ENCODE peak calls at places on chromosomes 16 and 17, in ten cellular contexts. Q is neuronal stem cell; C is activated gamma-delta T cell treated with anti-CD3 and anti-CD28 coated beads, Interleukin-2, amount 50 U/mL, for 16 hours; G is head of caudate nucleus; P is AG20443; O is HuH-7.5; F is cardiac septum; U is GM23338; T is activated naive CD4-positive, alpha-beta T cell treated with anti-CD3 and anti-CD28 coated beads for 36 hours; A is stimulated activated CD4-positive, alpha-beta T cell treated with anti-CD3 and anti-CD28 coated beads, Interleukin-15, amount 100 ng/mL, for 1 hour. Z is an unnamed sample.
A peak's percentile ranks its signal among the peaks of the same experiment; 100 is the strongest.

GRCh38 chr16:86580063-86580797 is 1.9 kb downstream of the FOXL1 start:
- DNase-seq in F (no peak), A (no peak), U (no peak), T (no peak), C (no peak), O (no peak), P (no peak), G (no peak), Q (no peak), Z (no peak)

GRCh38 chr16:16163571-16163970 is 59.7 kb downstream of the ABCC6 start:
- DNase-seq in P (no peak), F (no peak), A (no peak), U (no peak), T (no peak), Q (no peak), O (no peak), C (no peak), G (peak; percentile 42), Z (no peak)

GRCh38 chr16:75256059-75256870 is 4.8 kb upstream of the BCAR1 start:
- DNase-seq in F (no peak), C (no peak), U (peak; percentile 67), P (no peak), Q (no peak), T (no peak), O (no peak), A (no peak), G (no peak), Z (no peak)

GRCh38 chr17:63786961-63787711 is 13.2 kb downstream of the DDX42 start:
- DNase-seq in G (no peak), A (no peak), F (no peak), O (no peak), Q (no peak), T (no peak), P (no peak), U (no peak), C (no peak), Z (no peak)

GRCh38 chr17:3982113-3982512 is 17.9 kb upstream of the ATP2A3 start:
- DNase-seq in Q (no peak), U (no peak), A (no peak), F (no peak), C (no peak), O (no peak), P (no peak), T (no peak), G (no peak), Z (no peak)

GRCh38 chr16:3909791-3910583 is 29.5 kb upstream of the CREBBP start:
- DNase-seq in A (no peak), T (no peak), Q (no peak), O (no peak), P (no peak), C (no peak), U (peak; percentile 29), F (no peak), G (no peak), Z (no peak)

GRCh38 chr17:51461578-51462004 is 201.2 kb downstream of the UTP18 start:
- DNase-seq in F (no peak), C (no peak), G (peak; percentile 70), T (peak; percentile 76), P (peak; percentile 88), U (peak; percentile 90), Q (peak; percentile 35), O (peak; percentile 34), A (no peak), Z (peak; percentile 80)

GRCh38 chr17:28871056-28871579 is 16.3 kb downstream of the ERAL1 start:
- DNase-seq in C (no peak), T (peak; percentile 85), F (no peak), G (no peak), Q (no peak), O (no peak), P (no peak), U (no peak), A (no peak), Z (no peak)

GRCh38 chr16:81928975-81929374 is 82.3 kb downstream of the SDR42E1 start:
- DNase-seq in Q (no peak), G (no peak), C (no peak), F (no peak), U (peak; percentile 13), O (no peak), P (no peak), A (no peak), T (peak; percentile 21), Z (no peak)

GRCh38 chr16:642189-643049 is 791 bp downstream of the MCRIP2 start:
- DNase-seq in C (no peak), P (peak; percentile 45), Q (no peak), F (no peak), G (peak; percentile 58), A (no peak), U (peak; percentile 63), O (peak; percentile 83), T (peak; percentile 22), Z (no peak)

GRCh38 chr17:7579001-7579838 is at the start of gene CD68:
- DNase-seq in F (no peak), O (no peak), A (no peak), P (peak; percentile 88), C (peak; percentile 45), Q (no peak), T (peak; percentile 86), G (peak; percentile 44), U (peak; percentile 73), Z (no peak)

GRCh38 chr17:30278032-30278431 is 13.7 kb downstream of the BLMH start:
- DNase-seq in A (no peak), U (peak; percentile 35), F (no peak), C (no peak), G (no peak), T (no peak), Q (peak; percentile 18), O (no peak), P (peak; percentile 24), Z (peak; percentile 23)

GRCh38 chr16:84044108-84044488 is 1.5 kb upstream of the SLC38A8 start:
- DNase-seq in T (no peak), O (peak; percentile 69), A (no peak), U (peak; percentile 72), Q (no peak), F (no peak), P (peak; percentile 52), C (no peak), G (no peak), Z (peak; percentile 52)

GRCh38 chr17:50487213-50488096 is 8.8 kb downstream of the RSAD1 start:
- DNase-seq in C (no peak), T (peak; percentile 36), P (no peak), U (no peak), O (no peak), A (no peak), F (peak; percentile 61), Q (no peak), G (no peak), Z (no peak)

GRCh38 chr17:14298221-14298994 is 2.5 kb upstream of the HS3ST3B1 start:
- DNase-seq in T (no peak), G (no peak), F (no peak), C (no peak), O (no peak), U (no peak), Q (no peak), A (no peak), P (no peak), Z (peak; percentile 26)

Z was measured in endothelial cell.